ENCODE peak calls at places on chromosome 12, in seven cellular contexts. One of them, this sample, is unnamed.

GRCh38 chr12:131454418-131455217 is 256.3 kb upstream of the SFSWAP start:
- DNase-seq in GM23248: peak; percentile 34
- DNase-seq in neural progenitor cell: peak; percentile 87
- DNase-seq in K562: peak; percentile 73
- DNase-seq in PC-3: peak; percentile 74
- DNase-seq in astrocyte: no peak
- DNase-seq in mammary epithelial cell: no peak
- DNase-seq in this sample: no peak

GRCh38 chr12:116384629-116385485 is 107.4 kb upstream of the MED13L start:
- DNase-seq in GM23248: peak; percentile 82
- DNase-seq in neural progenitor cell: no peak
- DNase-seq in K562: no peak
- DNase-seq in PC-3: peak; percentile 52
- DNase-seq in astrocyte: peak; percentile 82
- DNase-seq in mammary epithelial cell: peak; percentile 44
- DNase-seq in this sample: no peak

GRCh38 chr12:18302809-18303430 is 41.6 kb downstream of the PIK3C2G start:
- DNase-seq in GM23248: no peak
- DNase-seq in neural progenitor cell: no peak
- DNase-seq in K562: no peak
- DNase-seq in PC-3: no peak
- DNase-seq in astrocyte: no peak
- DNase-seq in mammary epithelial cell: no peak
- DNase-seq in this sample: no peak

GRCh38 chr12:100141998-100142850 is 450 bp downstream of the BLTP3B start:
- DNase-seq in GM23248: peak; percentile 70
- DNase-seq in neural progenitor cell: peak; percentile 85
- DNase-seq in K562: peak; percentile 41
- DNase-seq in PC-3: peak; percentile 13
- DNase-seq in astrocyte: no peak
- DNase-seq in mammary epithelial cell: no peak
- DNase-seq in this sample: peak; percentile 83

GRCh38 chr12:89179983-89180382 is 172.3 kb downstream of the DUSP6 start:
- DNase-seq in GM23248: peak; percentile 86
- DNase-seq in neural progenitor cell: no peak
- DNase-seq in K562: no peak
- DNase-seq in PC-3: peak; percentile 87
- DNase-seq in astrocyte: peak; percentile 64
- DNase-seq in mammary epithelial cell: peak; percentile 97
- DNase-seq in this sample: peak; percentile 77

GRCh38 chr12:21764950-21765349 is 9.6 kb downstream of the KCNJ8 start:
- DNase-seq in GM23248: no peak
- DNase-seq in neural progenitor cell: no peak
- DNase-seq in K562: no peak
- DNase-seq in PC-3: no peak
- DNase-seq in astrocyte: no peak
- DNase-seq in mammary epithelial cell: no peak
- DNase-seq in this sample: no peak

GRCh38 chr12:52245962-52246577 is 13.0 kb downstream of the KRT7 start:
- DNase-seq in GM23248: no peak
- DNase-seq in neural progenitor cell: no peak
- DNase-seq in K562: no peak
- DNase-seq in PC-3: peak; percentile 26
- DNase-seq in astrocyte: no peak
- DNase-seq in mammary epithelial cell: no peak
- DNase-seq in this sample: no peak

GRCh38 chr12:13383379-13383778 is 186.9 kb downstream of the EMP1 start:
- DNase-seq in GM23248: no peak
- DNase-seq in neural progenitor cell: no peak
- DNase-seq in K562: no peak
- DNase-seq in PC-3: peak; percentile 50
- DNase-seq in astrocyte: no peak
- DNase-seq in mammary epithelial cell: peak; percentile 74
- DNase-seq in this sample: peak; percentile 81

GRCh38 chr12:124694846-124695497 is 127.6 kb upstream of the NCOR2 start:
- DNase-seq in GM23248: peak; percentile 40
- DNase-seq in neural progenitor cell: no peak
- DNase-seq in K562: no peak
- DNase-seq in PC-3: no peak
- DNase-seq in astrocyte: peak; percentile 98
- DNase-seq in mammary epithelial cell: peak; percentile 93
- DNase-seq in this sample: no peak

GRCh38 chr12:121490401-121491257 is 90.2 kb downstream of the KDM2B start:
- DNase-seq in GM23248: no peak
- DNase-seq in neural progenitor cell: no peak
- DNase-seq in K562: no peak
- DNase-seq in PC-3: no peak
- DNase-seq in astrocyte: no peak
- DNase-seq in mammary epithelial cell: no peak
- DNase-seq in this sample: no peak

GRCh38 chr12:93090768-93091172 is 161.7 kb upstream of the EEA1 start:
- DNase-seq in GM23248: peak; percentile 81
- DNase-seq in neural progenitor cell: no peak
- DNase-seq in K562: no peak
- DNase-seq in PC-3: peak; percentile 92
- DNase-seq in astrocyte: peak; percentile 78
- DNase-seq in mammary epithelial cell: peak; percentile 82
- DNase-seq in this sample: no peak

DNA sequence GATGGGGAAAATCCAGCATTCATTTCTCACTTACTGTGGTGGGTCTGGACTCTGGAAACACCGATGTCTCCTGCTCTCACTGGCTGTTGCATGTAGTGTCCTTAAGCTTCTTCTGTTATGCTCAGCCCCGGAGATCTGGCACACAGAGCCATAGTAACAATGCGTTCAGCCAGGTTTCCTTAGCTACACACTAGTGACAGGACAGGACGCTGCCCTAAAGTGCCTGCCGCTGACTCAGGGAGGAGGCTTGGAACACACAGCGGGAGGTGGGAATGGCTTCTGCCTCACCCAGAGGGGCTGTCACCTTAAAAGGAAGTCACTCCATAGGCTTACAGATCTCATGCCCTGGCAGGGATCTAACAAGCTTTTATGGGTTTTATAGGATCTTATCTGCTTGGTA is 95.4 kb upstream of the LMNTD1 start:
- DNase-seq in GM23248: peak; percentile 93
- DNase-seq in neural progenitor cell: peak; percentile 55
- DNase-seq in K562: no peak
- DNase-seq in PC-3: peak; percentile 89
- DNase-seq in astrocyte: peak; percentile 71
- DNase-seq in mammary epithelial cell: peak; percentile 78
- DNase-seq in this sample: no peak
- H3K9ac ChIP-seq in GM23248: peak overlapping the region; percentile 66
- H3K9ac ChIP-seq in neural progenitor cell: no peak overlapping the region
- H3K9ac ChIP-seq in K562: no peak overlapping the region
- H3K9ac ChIP-seq in PC-3: no peak overlapping the region
- H3K9ac ChIP-seq in astrocyte: peak overlapping the region; percentile 49
- H3K9ac ChIP-seq in mammary epithelial cell: peak overlapping the region; percentile 53
- H3K9ac ChIP-seq in this sample: no peak overlapping the region

GRCh38 chr12:54012631-54013398 is 4.0 kb downstream of the HOXC8 start:
- DNase-seq in GM23248: no peak
- DNase-seq in neural progenitor cell: no peak
- DNase-seq in K562: peak; percentile 47
- DNase-seq in PC-3: peak; percentile 33
- DNase-seq in astrocyte: no peak
- DNase-seq in mammary epithelial cell: no peak
- DNase-seq in this sample: no peak

GRCh38 chr12:54016051-54016450 is 7.3 kb downstream of the HOXC8 start:
- DNase-seq in GM23248: no peak
- DNase-seq in neural progenitor cell: no peak
- DNase-seq in K562: no peak
- DNase-seq in PC-3: no peak
- DNase-seq in astrocyte: no peak
- DNase-seq in mammary epithelial cell: no peak
- DNase-seq in this sample: no peak

GRCh38 chr12:54016478-54016964 is 7.7 kb downstream of the HOXC8 start:
- DNase-seq in GM23248: peak; percentile 95
- DNase-seq in neural progenitor cell: no peak
- DNase-seq in K562: no peak
- DNase-seq in PC-3: peak; percentile 89
- DNase-seq in astrocyte: no peak
- DNase-seq in mammary epithelial cell: peak; percentile 74
- DNase-seq in this sample: peak; percentile 40

GRCh38 chr12:54015210-54015931 is 6.6 kb downstream of the HOXC8 start:
- DNase-seq in GM23248: no peak
- DNase-seq in neural progenitor cell: no peak
- DNase-seq in K562: no peak
- DNase-seq in PC-3: no peak
- DNase-seq in astrocyte: no peak
- DNase-seq in mammary epithelial cell: no peak
- DNase-seq in this sample: no peak

DNA sequence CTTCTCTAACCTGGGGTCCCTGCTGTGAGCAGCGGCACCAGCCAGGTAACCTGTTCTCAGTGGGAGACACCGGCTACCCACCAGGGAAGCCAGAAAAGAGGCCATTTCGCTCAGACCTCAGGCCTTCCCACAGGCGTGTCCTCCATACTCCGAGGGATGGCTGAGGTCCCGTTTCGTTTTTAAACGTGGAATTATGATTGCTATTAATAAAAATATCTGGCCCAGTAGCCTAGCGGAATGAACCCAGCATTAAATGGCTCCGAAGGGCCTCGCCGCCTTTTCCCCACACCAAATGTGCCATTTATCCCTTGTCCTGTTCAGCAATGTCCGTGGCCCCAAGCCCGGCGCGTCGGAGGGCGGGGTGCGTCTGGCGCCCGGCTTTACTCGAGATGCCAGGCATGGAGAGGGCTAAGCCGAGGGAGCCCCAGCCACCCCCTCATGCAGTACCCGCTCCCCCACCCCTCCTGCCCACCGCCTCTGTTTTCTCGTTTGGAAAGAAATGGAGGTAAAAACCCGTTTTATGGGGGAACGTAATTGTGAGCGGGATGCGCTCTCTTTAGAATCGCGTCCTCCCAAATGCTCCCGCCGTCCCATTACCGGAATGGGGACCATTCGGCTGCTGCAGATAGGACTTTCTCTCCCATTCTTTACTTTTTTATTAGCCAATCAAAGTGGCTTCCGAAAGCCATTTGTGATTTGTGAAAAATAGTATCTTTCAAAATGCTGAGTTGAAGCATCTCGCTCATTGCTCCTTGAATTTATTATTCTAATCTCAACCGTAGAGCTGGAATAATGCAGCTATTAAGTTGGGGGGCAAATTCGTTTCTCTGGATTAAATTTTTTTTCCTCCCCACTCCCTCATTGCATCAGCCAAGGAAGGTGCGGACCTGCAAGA is 5.8 kb downstream of the HOXC8 start:
- DNase-seq in GM23248: peak; percentile 42
- DNase-seq in neural progenitor cell: no peak
- DNase-seq in K562: no peak
- DNase-seq in PC-3: no peak
- DNase-seq in astrocyte: no peak
- DNase-seq in mammary epithelial cell: no peak
- DNase-seq in this sample: no peak
- H3K4me3 ChIP-seq in GM23248: peak overlapping the region; percentile 30
- H3K4me3 ChIP-seq in neural progenitor cell: no peak overlapping the region
- H3K4me3 ChIP-seq in K562: no peak overlapping the region
- H3K4me3 ChIP-seq in PC-3: no peak overlapping the region
- H3K4me3 ChIP-seq in astrocyte: no peak overlapping the region
- H3K4me3 ChIP-seq in mammary epithelial cell: no peak overlapping the region
- H3K4me3 ChIP-seq in this sample: no peak overlapping the region

GRCh38 chr12:50221228-50222008 is 54.2 kb upstream of the CERS5 start:
- DNase-seq in GM23248: peak; percentile 94
- DNase-seq in neural progenitor cell: peak; percentile 45
- DNase-seq in K562: peak; percentile 32
- DNase-seq in PC-3: peak; percentile 73
- DNase-seq in astrocyte: peak; percentile 83
- DNase-seq in mammary epithelial cell: peak; percentile 66
- DNase-seq in this sample: no peak

GRCh38 chr12:50219544-50219943 is 52.4 kb upstream of the CERS5 start:
- DNase-seq in GM23248: no peak
- DNase-seq in neural progenitor cell: no peak
- DNase-seq in K562: no peak
- DNase-seq in PC-3: no peak
- DNase-seq in astrocyte: no peak
- DNase-seq in mammary epithelial cell: no peak
- DNase-seq in this sample: no peak

GRCh38 chr12:50222275-50222783 is 55.2 kb upstream of the CERS5 start:
- DNase-seq in GM23248: peak; percentile 92
- DNase-seq in neural progenitor cell: peak; percentile 59
- DNase-seq in K562: peak; percentile 76
- DNase-seq in PC-3: peak; percentile 57
- DNase-seq in astrocyte: peak; percentile 88
- DNase-seq in mammary epithelial cell: peak; percentile 86
- DNase-seq in this sample: peak; percentile 57

GRCh38 chr12:50218386-50218785 is 51.2 kb upstream of the CERS5 start:
- DNase-seq in GM23248: peak; percentile 74
- DNase-seq in neural progenitor cell: no peak
- DNase-seq in K562: no peak
- DNase-seq in PC-3: peak; percentile 98
- DNase-seq in astrocyte: peak; percentile 58
- DNase-seq in mammary epithelial cell: peak; percentile 86
- DNase-seq in this sample: no peak

DNA sequence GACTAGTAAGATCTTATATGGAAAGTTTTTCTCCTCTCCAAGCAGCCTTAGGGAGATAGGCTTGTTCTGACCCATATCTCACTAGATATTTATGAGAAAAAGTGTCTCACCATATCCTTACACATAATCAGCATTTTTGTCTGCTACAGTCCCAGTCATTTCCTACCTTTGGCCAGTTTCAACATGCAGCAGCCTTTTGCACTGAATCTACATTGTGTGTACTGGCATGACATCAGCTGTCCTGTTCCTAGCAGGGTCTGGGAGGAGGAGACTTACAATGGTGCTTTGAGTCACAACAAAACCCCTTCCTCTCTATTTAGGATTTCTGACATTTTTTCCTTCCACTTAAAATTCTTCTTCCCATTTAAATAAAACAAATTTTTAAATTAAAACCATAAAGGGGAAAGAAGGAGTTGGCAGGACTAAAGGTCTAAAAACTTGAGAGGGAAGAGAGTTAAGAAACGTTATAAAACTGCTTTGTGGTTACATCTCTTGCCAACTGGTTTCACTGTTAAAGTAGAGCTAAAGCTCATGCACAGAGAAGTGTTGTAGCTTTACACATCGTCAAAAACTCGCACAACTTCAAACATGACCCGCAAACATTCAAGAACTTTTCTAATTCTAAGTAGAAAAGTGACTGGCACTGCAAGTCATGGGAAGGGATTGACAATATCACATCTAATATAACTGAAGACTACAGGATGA is 53.3 kb upstream of the CERS5 start:
- DNase-seq in GM23248: peak; percentile 81
- DNase-seq in neural progenitor cell: peak; percentile 24
- DNase-seq in K562: peak; percentile 29
- DNase-seq in PC-3: peak; percentile 78
- DNase-seq in astrocyte: peak; percentile 68
- DNase-seq in mammary epithelial cell: peak; percentile 96
- DNase-seq in this sample: no peak
- H3K9ac ChIP-seq in GM23248: peak overlapping the region; percentile 94
- H3K9ac ChIP-seq in neural progenitor cell: peak overlapping the region; percentile 9
- H3K9ac ChIP-seq in K562: no peak overlapping the region
- H3K9ac ChIP-seq in PC-3: peak overlapping the region; percentile 75
- H3K9ac ChIP-seq in astrocyte: peak overlapping the region; percentile 94
- H3K9ac ChIP-seq in mammary epithelial cell: peak overlapping the region; percentile 100
- H3K9ac ChIP-seq in this sample: no peak overlapping the region

DNA sequence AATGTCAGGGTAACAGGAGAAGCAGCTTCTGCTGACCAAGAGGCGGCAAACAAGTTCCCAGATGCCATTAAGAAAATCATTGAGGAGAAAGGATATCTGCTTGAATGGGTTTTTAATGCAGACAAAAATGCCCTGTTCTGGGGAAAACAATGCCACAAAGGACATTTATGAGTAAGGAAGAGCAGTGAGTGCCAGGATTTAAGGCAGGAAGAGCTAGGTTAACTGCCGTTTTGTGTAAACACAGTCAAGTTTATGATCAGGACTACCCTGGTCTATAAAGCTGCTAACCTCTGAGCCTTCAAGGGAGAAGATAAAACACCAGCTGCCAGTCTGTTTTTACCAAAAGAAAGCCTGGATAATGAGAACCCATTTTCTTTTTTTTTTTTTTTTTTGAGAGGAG is 8.5 kb downstream of the MAPKAPK5 start:
- DNase-seq in GM23248: no peak
- DNase-seq in neural progenitor cell: no peak
- DNase-seq in K562: no peak
- DNase-seq in PC-3: peak; percentile 60
- DNase-seq in astrocyte: no peak
- DNase-seq in mammary epithelial cell: no peak
- DNase-seq in this sample: peak; percentile 45
- H3K4me3 ChIP-seq in GM23248: no peak overlapping the region
- H3K4me3 ChIP-seq in neural progenitor cell: no peak overlapping the region
- H3K4me3 ChIP-seq in K562: no peak overlapping the region
- H3K4me3 ChIP-seq in PC-3: no peak overlapping the region
- H3K4me3 ChIP-seq in astrocyte: no peak overlapping the region
- H3K4me3 ChIP-seq in mammary epithelial cell: no peak overlapping the region
- H3K4me3 ChIP-seq in this sample: no peak overlapping the region